ENCODE peak calls at places on chromosomes 5 and 9, in four cellular contexts. A is endothelial cell of umbilical vein, J is GM12878, Q is HCT116. S is an unnamed sample.

GRCh38 chr5:103505581-103506305 is 56.8 kb downstream of the NUDT12 start:
- DNase-seq in Q (no peak), A (no peak), J (no peak), S (no peak)

GRCh38 chr5:15682122-15682521 is 182.1 kb downstream of the FBXL7 start:
- DNase-seq in Q (no peak), J (no peak), A (no peak), S (no peak)

GRCh38 chr9:8904971-8905370 is 1105.4 kb upstream of the DMAC1 start:
- DNase-seq in A (no peak), Q (no peak), J (no peak), S (no peak)

GRCh38 chr9:26833792-26834191 is 58.8 kb downstream of the CAAP1 start:
- DNase-seq in Q (no peak), A (peak), J (no peak), S (no peak)

GRCh38 chr5:81749562-81750307 is 1.2 kb downstream of the SSBP2 start:
- DNase-seq in A (peak), Q (no peak), J (peak), S (peak)

GRCh38 chr5:171311698-171312083 is 2.6 kb downstream of the TLX3 start:
- DNase-seq in Q (no peak), A (no peak), J (no peak), S (no peak)

GRCh38 chr5:157478726-157479125 is 18.7 kb downstream of the NIPAL4 start:
- DNase-seq in A (no peak), J (no peak), Q (no peak), S (no peak)

GRCh38 chr5:35665066-35665465 is 47.4 kb downstream of the SPEF2 start:
- DNase-seq in Q (no peak), A (peak), J (no peak), S (no peak)

GRCh38 chr9:89877051-89878002 is 272.5 kb downstream of the GADD45G start:
- DNase-seq in J (no peak), A (no peak), Q (no peak), S (peak)

GRCh38 chr5:80760680-80761079 is 105.9 kb upstream of the DHFR start:
- DNase-seq in A (no peak), Q (no peak), J (no peak), S (no peak)

GRCh38 chr5:59712836-59713487 is 180.6 kb downstream of the PDE4D start:
- DNase-seq in Q (no peak), J (no peak), A (no peak), S (no peak)

GRCh38 chr5:93342563-93343061 is 238.4 kb downstream of the NR2F1-AS1 start:
- DNase-seq in Q (no peak), J (peak), A (no peak), S (no peak)

GRCh38 chr9:72476617-72477375 is 44.6 kb upstream of the TMC1 start:
- DNase-seq in J (no peak), A (peak), Q (peak), S (peak)

GRCh38 chr5:14683906-14684455 is 19.5 kb downstream of the OTULIN start:
- DNase-seq in A (no peak), J (no peak), Q (no peak), S (no peak)

GRCh38 chr9:120561699-120562098 is 18.3 kb downstream of the CDK5RAP2 start:
- DNase-seq in J (no peak), Q (no peak), A (no peak), S (no peak)

GRCh38 chr9:93820667-93821306 is 134.4 kb downstream of the BARX1 start:
- DNase-seq in A (no peak), Q (no peak), J (no peak), S (no peak)

GRCh38 chr9:757246-757881 is 84.1 kb upstream of the DMRT1 start:
- DNase-seq in A (peak), Q (peak), J (no peak), S (no peak)
- TF ChIP-seq CTCF in A (peak), Q (peak), J (no peak), S (no peak)

GRCh38 chr5:472656-473343 is 29.8 kb downstream of the EXOC3 start:
- DNase-seq in J (no peak), A (peak), Q (peak), S (peak)
- TF ChIP-seq POLR2A in J (peak), A (peak), Q (peak), S (no peak)

GRCh38 chr9:107387401-107387800 is 102.2 kb downstream of the KLF4 start:
- DNase-seq in J (no peak), Q (no peak), A (peak), S (peak)

GRCh38 chr9:107390806-107391205 is 98.8 kb downstream of the KLF4 start:
- DNase-seq in A (no peak), J (no peak), Q (no peak), S (no peak)

GRCh38 chr9:107388890-107389289 is 100.7 kb downstream of the KLF4 start:
- DNase-seq in A (no peak), Q (no peak), J (no peak), S (no peak)

GRCh38 chr9:107390319-107390718 is 99.2 kb downstream of the KLF4 start:
- DNase-seq in Q (no peak), J (no peak), A (no peak), S (no peak)

DNA sequence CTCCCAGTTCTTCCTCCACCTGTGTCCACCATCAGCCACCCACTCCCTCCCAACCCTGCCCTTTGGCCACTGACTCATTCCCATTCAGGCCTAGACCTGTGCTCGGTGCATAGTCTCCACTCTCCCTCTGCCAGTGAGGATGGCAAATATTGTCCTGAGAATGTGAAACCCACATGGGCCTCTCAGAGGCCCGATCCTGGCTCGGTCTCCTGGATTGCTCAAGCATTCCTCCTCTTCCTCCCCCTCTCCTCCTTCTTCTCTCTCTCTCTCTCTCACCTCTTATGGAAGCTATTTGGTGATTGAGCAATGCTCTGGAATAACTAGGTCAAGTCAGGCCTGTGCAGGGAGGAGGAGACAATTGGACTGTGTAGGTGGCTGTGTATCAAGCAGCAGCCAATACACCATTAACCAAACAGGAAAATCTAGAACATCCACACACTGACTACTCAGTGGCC is 99.9 kb downstream of the KLF4 start:
- DNase-seq in Q (no peak), J (no peak), A (no peak), S (peak)
- TF ChIP-seq POLR2AphosphoS5 in Q (no peak), J (no peak), A (no peak), S (peak)

DNA sequence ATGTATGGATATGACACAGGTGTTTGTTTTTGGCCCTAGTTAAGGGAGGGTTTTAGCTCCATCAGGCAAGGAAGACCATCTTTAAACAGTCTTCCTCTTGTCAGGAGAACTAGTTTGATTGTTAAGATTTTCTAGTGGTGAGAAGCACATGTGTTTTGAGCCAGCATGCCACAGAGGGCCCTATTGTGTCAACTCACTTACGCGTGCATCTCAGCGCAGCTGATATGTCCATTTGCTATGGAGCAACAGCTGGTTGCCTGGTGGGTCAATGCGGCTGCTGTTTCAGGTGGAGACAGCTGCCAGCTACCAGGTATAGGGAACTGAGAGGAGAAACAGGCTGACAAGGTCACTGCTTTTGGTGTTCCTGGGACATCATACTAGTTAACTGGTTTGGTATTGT is 100.5 kb upstream of the PRRC1 start:
- DNase-seq in J (no peak), Q (no peak), A (no peak), S (no peak)
- TF ChIP-seq CTCF in J (no peak), Q (no peak), A (no peak), S (no peak)

GRCh38 chr9:5437254-5438216 is at the start of gene PLGRKT:
- DNase-seq in A (peak), J (peak), Q (peak), S (peak)
- TF ChIP-seq POLR2A in A (peak), J (peak), Q (peak), S (peak)

GRCh38 chr5:76199321-76200318 is 116.4 kb downstream of the SV2C start:
- DNase-seq in Q (no peak), A (no peak), J (no peak), S (no peak)
- TF ChIP-seq POLR2AphosphoS5 in Q (no peak), A (no peak), J (no peak), S (no peak)

S was measured in stomach.